ENCODE peak calls at places on chromosomes 1 and 21, in eight cellular contexts. One of them, this sample, is unnamed.
A peak's percentile ranks its signal among the peaks of the same experiment; 100 is the strongest.

GRCh38 chr1:226128487-226129075 is 58.0 kb downstream of the ACBD3 start:
- DNase-seq in stomach: peak; percentile 25
- DNase-seq in HTR-8/SVneo: peak; percentile 63
- DNase-seq in GM23248: peak; percentile 70
- DNase-seq in stimulated activated CD8-positive, alpha-beta memory T cell treated with anti-CD3 and anti-CD28 coated beads, Interleukin-7, amount 100 ng/mL, for 24 hours: no peak
- DNase-seq in OCI-LY7: no peak
- DNase-seq in activated naive CD4-positive, alpha-beta T cell: no peak
- DNase-seq in amniotic stem cell: no peak
- DNase-seq in this sample: no peak

GRCh38 chr1:241640867-241641542 is 836 bp upstream of the CHML start:
- DNase-seq in stomach: no peak
- DNase-seq in HTR-8/SVneo: no peak
- DNase-seq in GM23248: no peak
- DNase-seq in stimulated activated CD8-positive, alpha-beta memory T cell treated with anti-CD3 and anti-CD28 coated beads, Interleukin-7, amount 100 ng/mL, for 24 hours: no peak
- DNase-seq in OCI-LY7: peak; percentile 10
- DNase-seq in activated naive CD4-positive, alpha-beta T cell: no peak
- DNase-seq in amniotic stem cell: no peak
- DNase-seq in this sample: peak; percentile 92

GRCh38 chr1:237772014-237772413 is 118.7 kb downstream of the ZP4 start:
- DNase-seq in stomach: no peak
- DNase-seq in HTR-8/SVneo: no peak
- DNase-seq in GM23248: no peak
- DNase-seq in stimulated activated CD8-positive, alpha-beta memory T cell treated with anti-CD3 and anti-CD28 coated beads, Interleukin-7, amount 100 ng/mL, for 24 hours: no peak
- DNase-seq in OCI-LY7: no peak
- DNase-seq in activated naive CD4-positive, alpha-beta T cell: no peak
- DNase-seq in amniotic stem cell: no peak
- DNase-seq in this sample: no peak

GRCh38 chr1:91751281-91751680 is 134.7 kb downstream of the TGFBR3 start:
- DNase-seq in stomach: no peak
- DNase-seq in HTR-8/SVneo: no peak
- DNase-seq in GM23248: peak; percentile 73
- DNase-seq in stimulated activated CD8-positive, alpha-beta memory T cell treated with anti-CD3 and anti-CD28 coated beads, Interleukin-7, amount 100 ng/mL, for 24 hours: no peak
- DNase-seq in OCI-LY7: no peak
- DNase-seq in activated naive CD4-positive, alpha-beta T cell: no peak
- DNase-seq in amniotic stem cell: no peak
- DNase-seq in this sample: no peak

GRCh38 chr1:26852701-26853100 is 10.2 kb upstream of the SFN start:
- DNase-seq in stomach: no peak
- DNase-seq in HTR-8/SVneo: no peak
- DNase-seq in GM23248: no peak
- DNase-seq in stimulated activated CD8-positive, alpha-beta memory T cell treated with anti-CD3 and anti-CD28 coated beads, Interleukin-7, amount 100 ng/mL, for 24 hours: no peak
- DNase-seq in OCI-LY7: no peak
- DNase-seq in activated naive CD4-positive, alpha-beta T cell: no peak
- DNase-seq in amniotic stem cell: no peak
- DNase-seq in this sample: no peak

GRCh38 chr1:96236156-96236739 is 485.3 kb upstream of the PTBP2 start:
- DNase-seq in stomach: peak; percentile 26
- DNase-seq in HTR-8/SVneo: peak; percentile 3
- DNase-seq in GM23248: peak; percentile 70
- DNase-seq in stimulated activated CD8-positive, alpha-beta memory T cell treated with anti-CD3 and anti-CD28 coated beads, Interleukin-7, amount 100 ng/mL, for 24 hours: no peak
- DNase-seq in OCI-LY7: peak; percentile 39
- DNase-seq in activated naive CD4-positive, alpha-beta T cell: no peak
- DNase-seq in amniotic stem cell: peak; percentile 49
- DNase-seq in this sample: peak; percentile 80

GRCh38 chr1:91165033-91165654 is 143.3 kb upstream of the ZNF644 start:
- DNase-seq in stomach: peak; percentile 75
- DNase-seq in HTR-8/SVneo: peak; percentile 72
- DNase-seq in GM23248: peak; percentile 74
- DNase-seq in stimulated activated CD8-positive, alpha-beta memory T cell treated with anti-CD3 and anti-CD28 coated beads, Interleukin-7, amount 100 ng/mL, for 24 hours: peak; percentile 70
- DNase-seq in OCI-LY7: peak; percentile 61
- DNase-seq in activated naive CD4-positive, alpha-beta T cell: peak; percentile 58
- DNase-seq in amniotic stem cell: peak; percentile 2
- DNase-seq in this sample: peak; percentile 88

GRCh38 chr1:21313886-21314796 is 23.9 kb upstream of the ECE1 start:
- DNase-seq in stomach: no peak
- DNase-seq in HTR-8/SVneo: no peak
- DNase-seq in GM23248: peak; percentile 68
- DNase-seq in stimulated activated CD8-positive, alpha-beta memory T cell treated with anti-CD3 and anti-CD28 coated beads, Interleukin-7, amount 100 ng/mL, for 24 hours: no peak
- DNase-seq in OCI-LY7: no peak
- DNase-seq in activated naive CD4-positive, alpha-beta T cell: no peak
- DNase-seq in amniotic stem cell: no peak
- DNase-seq in this sample: no peak

GRCh38 chr21:45122432-45123132 is 48.2 kb downstream of the ADARB1 start:
- DNase-seq in stomach: no peak
- DNase-seq in HTR-8/SVneo: no peak
- DNase-seq in GM23248: no peak
- DNase-seq in stimulated activated CD8-positive, alpha-beta memory T cell treated with anti-CD3 and anti-CD28 coated beads, Interleukin-7, amount 100 ng/mL, for 24 hours: no peak
- DNase-seq in OCI-LY7: peak; percentile 54
- DNase-seq in activated naive CD4-positive, alpha-beta T cell: no peak
- DNase-seq in amniotic stem cell: no peak
- DNase-seq in this sample: no peak

GRCh38 chr1:222711319-222712252 is 705 bp downstream of the AIDA start:
- DNase-seq in stomach: peak; percentile 58
- DNase-seq in HTR-8/SVneo: peak; percentile 55
- DNase-seq in GM23248: peak; percentile 88
- DNase-seq in stimulated activated CD8-positive, alpha-beta memory T cell treated with anti-CD3 and anti-CD28 coated beads, Interleukin-7, amount 100 ng/mL, for 24 hours: peak; percentile 11
- DNase-seq in OCI-LY7: peak; percentile 62
- DNase-seq in activated naive CD4-positive, alpha-beta T cell: peak; percentile 48
- DNase-seq in amniotic stem cell: peak; percentile 56
- DNase-seq in this sample: peak; percentile 71

GRCh38 chr1:153612755-153613331 is at the start of gene S100A16:
- DNase-seq in stomach: peak; percentile 89
- DNase-seq in HTR-8/SVneo: peak; percentile 67
- DNase-seq in GM23248: peak; percentile 90
- DNase-seq in stimulated activated CD8-positive, alpha-beta memory T cell treated with anti-CD3 and anti-CD28 coated beads, Interleukin-7, amount 100 ng/mL, for 24 hours: no peak
- DNase-seq in OCI-LY7: no peak
- DNase-seq in activated naive CD4-positive, alpha-beta T cell: no peak
- DNase-seq in amniotic stem cell: peak; percentile 37
- DNase-seq in this sample: no peak

GRCh38 chr1:62841587-62842169 is 57.7 kb downstream of the ATG4C start:
- DNase-seq in stomach: no peak
- DNase-seq in HTR-8/SVneo: peak; percentile 27
- DNase-seq in GM23248: peak; percentile 68
- DNase-seq in stimulated activated CD8-positive, alpha-beta memory T cell treated with anti-CD3 and anti-CD28 coated beads, Interleukin-7, amount 100 ng/mL, for 24 hours: no peak
- DNase-seq in OCI-LY7: peak; percentile 65
- DNase-seq in activated naive CD4-positive, alpha-beta T cell: no peak
- DNase-seq in amniotic stem cell: peak; percentile 10
- DNase-seq in this sample: peak; percentile 86

GRCh38 chr1:229156819-229157218 is 114.1 kb upstream of the RAB4A start:
- DNase-seq in stomach: no peak
- DNase-seq in HTR-8/SVneo: peak; percentile 40
- DNase-seq in GM23248: peak; percentile 22
- DNase-seq in stimulated activated CD8-positive, alpha-beta memory T cell treated with anti-CD3 and anti-CD28 coated beads, Interleukin-7, amount 100 ng/mL, for 24 hours: no peak
- DNase-seq in OCI-LY7: no peak
- DNase-seq in activated naive CD4-positive, alpha-beta T cell: no peak
- DNase-seq in amniotic stem cell: no peak
- DNase-seq in this sample: no peak

GRCh38 chr1:3027611-3028371 is 6.5 kb downstream of the ACTRT2 start:
- DNase-seq in stomach: no peak
- DNase-seq in HTR-8/SVneo: no peak
- DNase-seq in GM23248: no peak
- DNase-seq in stimulated activated CD8-positive, alpha-beta memory T cell treated with anti-CD3 and anti-CD28 coated beads, Interleukin-7, amount 100 ng/mL, for 24 hours: no peak
- DNase-seq in OCI-LY7: no peak
- DNase-seq in activated naive CD4-positive, alpha-beta T cell: no peak
- DNase-seq in amniotic stem cell: no peak
- DNase-seq in this sample: no peak

GRCh38 chr1:219085082-219085481 is 88.6 kb upstream of the LYPLAL1 start:
- DNase-seq in stomach: no peak
- DNase-seq in HTR-8/SVneo: no peak
- DNase-seq in GM23248: peak; percentile 79
- DNase-seq in stimulated activated CD8-positive, alpha-beta memory T cell treated with anti-CD3 and anti-CD28 coated beads, Interleukin-7, amount 100 ng/mL, for 24 hours: no peak
- DNase-seq in OCI-LY7: no peak
- DNase-seq in activated naive CD4-positive, alpha-beta T cell: no peak
- DNase-seq in amniotic stem cell: no peak
- DNase-seq in this sample: no peak